ENCODE peak calls at places on chromosomes 4 and X, in ten cellular contexts. N, G, B, T, Q, P, M, U, D and W are unnamed samples.
A peak's percentile ranks its signal among the peaks of the same experiment; 100 is the strongest.

GRCh38 chr4:7582313-7583096 is 147.8 kb upstream of the PSAPL1 start:
- DNase-seq in P (no peak), U (no peak), B (no peak), M (no peak), G (no peak), N (no peak), Q (no peak), T (no peak), D (no peak), W (no peak)

GRCh38 chrX:129678176-129678880 is 23.6 kb upstream of the APLN start:
- DNase-seq in G (peak; percentile 21), N (peak; percentile 18), U (no peak), B (peak; percentile 89), Q (peak; percentile 24), T (no peak), M (peak; percentile 71), P (no peak), D (no peak), W (no peak)

GRCh38 chrX:150063138-150063518 is 124.8 kb upstream of the EOLA2 start:
- DNase-seq in T (no peak), P (no peak), Q (no peak), D (no peak), G (no peak), N (no peak), M (no peak), U (no peak), B (no peak), W (no peak)

GRCh38 chrX:41720125-41720780 is 3.7 kb upstream of the GPR82 start:
- DNase-seq in D (peak; percentile 10), T (no peak), P (no peak), G (peak; percentile 23), U (no peak), N (no peak), M (no peak), B (peak; percentile 86), Q (no peak), W (no peak)

GRCh38 chr4:86926428-86927086 is 8.3 kb upstream of the AFF1 start:
- DNase-seq in P (no peak), D (no peak), B (no peak), M (no peak), T (no peak), U (no peak), G (no peak), N (no peak), Q (peak; percentile 80), W (no peak)

GRCh38 chr4:150127757-150128156 is 49.5 kb downstream of the DCLK2 start:
- DNase-seq in M (no peak), P (no peak), T (no peak), N (no peak), B (no peak), U (no peak), G (no peak), Q (no peak), D (peak; percentile 63), W (no peak)

GRCh38 chr4:137543650-137544049 is 11.4 kb upstream of the PCDH18 start:
- DNase-seq in N (no peak), Q (no peak), G (no peak), D (no peak), M (no peak), B (no peak), U (no peak), P (no peak), T (no peak), W (no peak)

GRCh38 chr4:21765810-21766407 is 182.7 kb downstream of the KCNIP4 start:
- DNase-seq in P (peak; percentile 16), B (no peak), D (peak; percentile 57), U (peak; percentile 72), N (no peak), M (no peak), Q (peak; percentile 48), G (no peak), T (peak; percentile 61), W (no peak)

GRCh38 chr4:121728798-121729226 is 32.0 kb upstream of the ANXA5 start:
- DNase-seq in M (no peak), Q (no peak), N (no peak), T (no peak), P (no peak), B (no peak), D (peak; percentile 74), G (no peak), U (no peak), W (no peak)

GRCh38 chr4:121726642-121727268 is 30.0 kb upstream of the ANXA5 start:
- DNase-seq in P (no peak), B (no peak), U (peak; percentile 57), D (peak; percentile 82), N (no peak), T (no peak), G (no peak), Q (peak; percentile 62), M (no peak), W (no peak)

GRCh38 chr4:121721700-121722099 is 24.9 kb upstream of the ANXA5 start:
- DNase-seq in G (no peak), M (no peak), Q (no peak), D (no peak), N (no peak), U (no peak), T (no peak), B (no peak), P (no peak), W (no peak)

GRCh38 chr4:121728066-121728465 is 31.3 kb upstream of the ANXA5 start:
- DNase-seq in P (no peak), U (no peak), Q (no peak), G (no peak), M (no peak), D (peak; percentile 94), B (no peak), T (no peak), N (no peak), W (no peak)

DNA sequence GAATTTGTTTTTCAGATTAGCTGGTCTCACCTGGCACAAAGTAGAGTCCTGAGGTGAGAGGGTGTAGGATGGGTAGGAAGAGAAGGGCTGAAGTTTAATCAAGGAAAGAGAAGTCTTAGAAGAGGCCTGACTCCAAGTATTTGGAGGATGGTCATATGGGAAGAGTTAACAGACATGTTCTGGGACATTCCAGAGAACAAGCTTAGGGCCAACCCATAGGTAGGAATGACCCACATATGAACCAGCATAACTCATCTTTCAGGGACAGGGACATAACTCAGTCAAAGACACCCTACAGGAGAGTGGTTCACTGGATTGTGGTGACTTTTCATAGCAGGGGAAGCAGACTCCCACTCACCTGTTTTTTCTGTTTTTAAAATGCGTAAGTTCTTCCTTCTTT is 27.9 kb upstream of the ANXA5 start:
- DNase-seq in D (no peak), M (no peak), N (no peak), Q (no peak), P (no peak), B (no peak), G (no peak), U (no peak), T (no peak), W (no peak)
- TF ChIP-seq CTCF in D (no peak), M (no peak), N (no peak), Q (no peak), P (no peak), B (no peak), G (no peak), U (no peak), T (no peak), W (no peak)

DNA sequence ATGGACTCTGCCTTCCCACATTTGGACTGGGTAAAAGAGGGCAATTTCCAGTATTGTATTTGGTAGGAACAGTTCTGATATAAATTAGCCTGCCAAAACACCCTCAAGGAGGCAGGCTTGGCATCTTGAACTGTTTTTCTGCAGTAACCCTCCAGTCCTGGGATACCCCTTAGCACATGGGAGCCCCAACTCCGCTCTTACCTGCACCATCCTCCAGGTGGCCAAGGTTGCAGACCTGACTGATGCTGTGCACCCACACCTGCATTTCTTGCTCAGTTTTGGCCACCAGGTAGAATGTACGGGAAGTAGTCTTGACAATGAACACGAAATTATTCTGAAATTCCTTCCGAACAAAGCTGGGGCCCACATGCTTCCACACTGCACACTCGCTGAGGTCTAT is 35.1 kb downstream of the GAB3 start:
- DNase-seq in B (no peak), D (no peak), N (no peak), T (no peak), Q (no peak), G (no peak), P (no peak), U (no peak), M (no peak), W (no peak)
- TF ChIP-seq CTCF in B (no peak), D (no peak), N (no peak), T (no peak), Q (no peak), G (no peak), P (no peak), U (no peak), M (no peak), W (no peak)

GRCh38 chr4:76726631-76727030 is 171.3 kb downstream of the SOWAHB start:
- DNase-seq in B (no peak), M (no peak), N (no peak), T (no peak), G (no peak), U (no peak), Q (no peak), P (no peak), D (no peak), W (no peak)

GRCh38 chr4:76725039-76725438 is 172.9 kb downstream of the SOWAHB start:
- DNase-seq in Q (no peak), U (no peak), D (no peak), T (no peak), N (no peak), M (no peak), B (no peak), G (no peak), P (no peak), W (no peak)

GRCh38 chr4:76723916-76724315 is 174.0 kb downstream of the SOWAHB start:
- DNase-seq in G (no peak), P (no peak), T (no peak), D (peak; percentile 77), B (no peak), Q (no peak), U (no peak), M (no peak), N (no peak), W (no peak)

GRCh38 chr4:76726141-76726540 is 171.8 kb downstream of the SOWAHB start:
- DNase-seq in T (no peak), G (no peak), D (no peak), U (no peak), M (no peak), B (no peak), N (no peak), Q (no peak), P (no peak), W (no peak)

GRCh38 chr4:76723373-76723772 is 174.6 kb downstream of the SOWAHB start:
- DNase-seq in D (peak; percentile 40), N (no peak), M (no peak), U (no peak), B (no peak), T (no peak), Q (no peak), G (no peak), P (no peak), W (no peak)
- TF ChIP-seq CTCF in D (peak; percentile 28), N (no peak), M (no peak), U (peak; percentile 36), B (no peak), T (no peak), Q (no peak), G (no peak), P (no peak), W (no peak)

DNA sequence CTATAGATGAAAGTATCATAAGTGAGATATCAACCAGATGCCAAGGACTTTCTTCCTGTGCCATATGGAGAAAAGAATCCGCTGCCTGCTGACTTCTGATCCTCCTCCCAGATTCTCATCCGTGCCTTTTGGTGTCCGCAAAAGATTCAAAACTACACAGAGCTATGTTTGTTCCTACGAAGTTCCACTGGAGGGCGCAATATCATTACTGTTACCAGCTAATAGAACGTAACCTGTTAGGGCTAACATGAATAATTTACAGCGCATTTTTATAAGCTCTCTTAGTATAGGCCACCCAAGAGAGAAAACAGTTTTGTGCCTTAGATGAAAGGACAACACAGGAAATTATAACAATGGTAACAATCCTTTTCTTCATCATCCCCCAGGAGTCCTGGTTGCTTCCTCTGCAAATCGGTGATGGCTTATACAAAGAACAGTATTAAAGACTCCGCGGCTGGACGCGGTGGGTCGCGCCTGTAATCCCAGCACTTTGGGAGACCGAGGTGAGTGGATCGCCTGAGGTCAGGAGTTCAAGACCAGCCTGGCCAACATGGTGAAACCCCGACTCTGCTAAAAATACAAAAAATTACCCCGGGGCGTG is 22.8 kb upstream of the CENPVL3 start:
- DNase-seq in U (peak; percentile 63), G (no peak), N (no peak), M (no peak), B (no peak), P (no peak), Q (peak; percentile 2), D (peak; percentile 59), T (no peak), W (no peak)
- TF ChIP-seq CTCF in U (peak; percentile 51), G (peak; percentile 27), N (no peak), M (no peak), B (no peak), P (no peak), Q (peak; percentile 21), D (peak; percentile 48), T (peak; percentile 71), W (no peak)